ENCODE peak calls at places on chromosomes 12 and 14, in ten cellular contexts. H, A, T, K, G, Z, U, O, Q and C are unnamed samples.

GRCh38 chr12:56029166-56029519 is 8.3 kb downstream of the IKZF4 start:
- DNase-seq in T (no peak), Q (no peak), A (no peak), Z (no peak), K (no peak), H (no peak), U (no peak), G (peak; percentile 67), O (no peak), C (no peak)

GRCh38 chr12:111574797-111575443 is 24.2 kb downstream of the ATXN2 start:
- DNase-seq in Q (no peak), U (no peak), G (no peak), Z (no peak), T (no peak), K (no peak), H (no peak), O (no peak), A (no peak), C (no peak)

GRCh38 chr12:65500121-65500846 is 221.8 kb downstream of the MSRB3 start:
- DNase-seq in A (peak; percentile 73), G (peak; percentile 71), U (no peak), Z (no peak), Q (no peak), T (no peak), K (no peak), O (no peak), H (no peak), C (peak; percentile 61)

GRCh38 chr12:109727039-109727723 is 13.6 kb downstream of the FAM222A start:
- DNase-seq in A (no peak), O (peak; percentile 77), K (no peak), U (no peak), G (no peak), T (no peak), Z (peak; percentile 50), H (no peak), Q (no peak), C (no peak)

GRCh38 chr12:108187831-108188230 is 58.7 kb downstream of the WSCD2 start:
- DNase-seq in U (no peak), A (no peak), K (no peak), O (no peak), Q (no peak), H (no peak), T (no peak), Z (no peak), G (no peak), C (no peak)

GRCh38 chr14:48983355-48983888 is 602.8 kb downstream of the RPS29 start:
- DNase-seq in U (no peak), T (no peak), H (no peak), K (no peak), Z (no peak), Q (no peak), O (no peak), A (no peak), G (no peak), C (no peak)

GRCh38 chr14:54564799-54565235 is 2.1 kb upstream of the SAMD4A start:
- DNase-seq in H (no peak), O (peak; percentile 34), Q (no peak), K (peak; percentile 40), G (peak; percentile 87), A (peak; percentile 54), Z (no peak), T (no peak), U (no peak), C (peak; percentile 69)

GRCh38 chr12:109777544-109777943 is 55.7 kb downstream of the TRPV4 start:
- DNase-seq in A (peak; percentile 21), Z (no peak), K (no peak), H (no peak), G (peak; percentile 10), U (peak; percentile 25), Q (no peak), O (no peak), T (no peak), C (no peak)

GRCh38 chr14:64225156-64225757 is 68.9 kb downstream of the ESR2 start:
- DNase-seq in H (no peak), T (no peak), Z (no peak), Q (no peak), A (no peak), G (no peak), U (no peak), K (no peak), O (no peak), C (no peak)

GRCh38 chr14:50773632-50774541 is 57.1 kb downstream of the NIN start:
- DNase-seq in H (no peak), T (no peak), G (peak; percentile 50), A (peak; percentile 59), K (peak; percentile 30), O (peak; percentile 71), U (peak; percentile 34), Q (peak; percentile 52), Z (peak; percentile 69), C (peak; percentile 63)

GRCh38 chr12:79776111-79776510 is 85.3 kb upstream of the PAWR start:
- DNase-seq in U (no peak), K (no peak), O (no peak), H (no peak), Z (no peak), A (peak; percentile 45), G (peak; percentile 68), Q (no peak), T (no peak), C (no peak)

GRCh38 chr14:44914849-44915248 is 46.9 kb downstream of the KLHL28 start:
- DNase-seq in O (peak; percentile 32), G (peak; percentile 12), Z (no peak), U (no peak), H (no peak), Q (no peak), T (peak; percentile 44), A (no peak), K (no peak), C (no peak)

GRCh38 chr14:88085736-88086135 is 80.8 kb downstream of the GPR65 start:
- DNase-seq in T (no peak), Q (no peak), G (no peak), H (no peak), O (no peak), K (no peak), A (no peak), U (no peak), Z (no peak), C (no peak)

GRCh38 chr14:71076472-71076871 is 169.2 kb downstream of the PCNX1 start:
- DNase-seq in K (no peak), A (no peak), O (no peak), H (no peak), U (no peak), G (no peak), Q (no peak), Z (no peak), T (no peak), C (no peak)
- H3K36me3 ChIP-seq in K (peaks cover 57% of the 10 kb centered on the region), A (peaks cover 47% of the 10 kb centered on the region), O (peaks cover 47% of the 10 kb centered on the region), H (peaks cover 12% of the 10 kb centered on the region), U (peaks cover 38% of the 10 kb centered on the region), G (peaks cover 44% of the 10 kb centered on the region), Q (peaks cover 34% of the 10 kb centered on the region), Z (peaks cover 79% of the 10 kb centered on the region), T (peaks cover 92% of the 10 kb centered on the region), C (peaks cover 52% of the 10 kb centered on the region)

GRCh38 chr12:39610626-39611025 is 9.0 kb downstream of the ABCD2 start:
- DNase-seq in K (no peak), H (no peak), O (no peak), Z (no peak), U (no peak), Q (no peak), A (no peak), G (no peak), T (no peak), C (no peak)
- H3K36me3 ChIP-seq in K (no peaks in the 10 kb centered on the region), H (no peaks in the 10 kb centered on the region), O (no peaks in the 10 kb centered on the region), Z (no peaks in the 10 kb centered on the region), U (no peaks in the 10 kb centered on the region), Q (no peaks in the 10 kb centered on the region), A (no peaks in the 10 kb centered on the region), G (no peaks in the 10 kb centered on the region), T (no peaks in the 10 kb centered on the region), C (no peaks in the 10 kb centered on the region)

GRCh38 chr12:6855322-6855721 is 3.4 kb downstream of the USP5 start:
- DNase-seq in A (no peak), Z (no peak), U (no peak), K (no peak), O (no peak), T (no peak), H (no peak), Q (no peak), G (no peak), C (no peak)

GRCh38 chr12:6851921-6852650 is at the start of gene USP5:
- DNase-seq in U (peak; percentile 99), O (peak; percentile 100), H (peak; percentile 99), T (peak; percentile 99), G (peak; percentile 100), K (peak; percentile 99), A (peak; percentile 100), Q (peak; percentile 99), Z (peak; percentile 99), C (peak; percentile 100)

GRCh38 chr12:6852651-6853354 is 853 bp downstream of the USP5 start:
- DNase-seq in K (peak; percentile 67), U (peak; percentile 50), A (peak; percentile 44), T (no peak), Z (peak; percentile 32), G (peak; percentile 79), O (peak; percentile 64), Q (no peak), H (no peak), C (no peak)

GRCh38 chr12:6853626-6854025 is 1.7 kb downstream of the USP5 start:
- DNase-seq in O (no peak), Q (no peak), U (no peak), T (no peak), Z (no peak), H (no peak), K (no peak), A (no peak), G (no peak), C (no peak)

GRCh38 chr12:6854036-6854435 is 2.1 kb downstream of the USP5 start:
- DNase-seq in T (no peak), H (no peak), K (no peak), Q (no peak), U (no peak), Z (no peak), O (no peak), A (no peak), G (no peak), C (no peak)
- H3K36me3 ChIP-seq in T (peaks cover 47% of the 10 kb centered on the region), H (peaks cover 22% of the 10 kb centered on the region), K (peaks cover 38% of the 10 kb centered on the region), Q (peaks cover 26% of the 10 kb centered on the region), U (peaks cover 24% of the 10 kb centered on the region), Z (peaks cover 43% of the 10 kb centered on the region), O (peaks cover 4% of the 10 kb centered on the region), A (peaks cover 25% of the 10 kb centered on the region), G (peaks cover 40% of the 10 kb centered on the region), C (peaks cover 75% of the 10 kb centered on the region)

GRCh38 chr12:57178213-57178612 is 30.8 kb upstream of the LRP1-AS start:
- DNase-seq in O (no peak), T (no peak), H (no peak), U (no peak), Z (no peak), K (no peak), A (no peak), Q (no peak), G (no peak), C (no peak)

GRCh38 chr12:57181072-57181471 is 33.7 kb upstream of the LRP1-AS start:
- DNase-seq in T (no peak), K (no peak), Z (no peak), U (no peak), A (no peak), Q (no peak), G (no peak), O (no peak), H (no peak), C (no peak)

GRCh38 chr12:57179331-57180086 is 32.1 kb upstream of the LRP1-AS start:
- DNase-seq in T (no peak), O (no peak), U (no peak), G (no peak), Z (no peak), K (no peak), H (no peak), Q (no peak), A (no peak), C (no peak)

GRCh38 chr12:57181561-57182155 is 34.2 kb upstream of the LRP1-AS start:
- DNase-seq in K (no peak), U (no peak), G (no peak), T (no peak), Z (no peak), O (no peak), A (no peak), H (peak; percentile 77), Q (no peak), C (no peak)

GRCh38 chr12:57180321-57180989 is 33.0 kb upstream of the LRP1-AS start:
- DNase-seq in Q (no peak), K (no peak), A (no peak), T (no peak), Z (no peak), G (no peak), O (no peak), U (no peak), H (no peak), C (no peak)
- H3K36me3 ChIP-seq in Q (no peaks in the 10 kb centered on the region), K (peaks cover 92% of the 10 kb centered on the region), A (peaks cover 89% of the 10 kb centered on the region), T (peaks cover 100% of the 10 kb centered on the region), Z (peaks cover 84% of the 10 kb centered on the region), G (peaks cover 93% of the 10 kb centered on the region), O (no peaks in the 10 kb centered on the region), U (peaks cover 29% of the 10 kb centered on the region), H (peaks cover 82% of the 10 kb centered on the region), C (peaks cover 84% of the 10 kb centered on the region)